ENCODE peak calls at places on chromosome 5, in four cellular contexts. L is HCT116, C is GM12878, B is HepG2. D is an unnamed sample.

GRCh38 chr5:149679876-149680809 is 50.0 kb upstream of the PPARGC1B start:
- DNase-seq in L (no peak), C (no peak), B (no peak), D (peak)

GRCh38 chr5:181181650-181182565 is 23.1 kb downstream of the TRIM7 start:
- DNase-seq in L (peak), C (no peak), B (peak), D (peak)

GRCh38 chr5:175822225-175822624 is 49.2 kb upstream of the CPLX2 start:
- DNase-seq in L (peak), C (no peak), B (no peak), D (no peak)

GRCh38 chr5:130289132-130290088 is 385.1 kb downstream of the CHSY3 start:
- DNase-seq in L (no peak), C (no peak), B (no peak), D (no peak)

GRCh38 chr5:147878066-147878748 is at the start of gene SCGB3A2:
- DNase-seq in L (no peak), C (no peak), B (no peak), D (no peak)

GRCh38 chr5:120614512-120614911 is 150.4 kb downstream of the PRR16 start:
- DNase-seq in L (no peak), C (no peak), B (no peak), D (no peak)

GRCh38 chr5:43041131-43041668 is 1.1 kb upstream of the ANXA2R start:
- DNase-seq in L (no peak), C (no peak), B (no peak), D (no peak)

GRCh38 chr5:89597878-89598277 is 714.9 kb upstream of the MEF2C start:
- DNase-seq in L (no peak), C (no peak), B (no peak), D (no peak)

GRCh38 chr5:36722913-36723312 is 116.5 kb downstream of the SLC1A3 start:
- DNase-seq in L (no peak), C (peak), B (no peak), D (no peak)

GRCh38 chr5:152736906-152737305 is 331.8 kb upstream of the NMUR2 start:
- DNase-seq in L (no peak), C (no peak), B (no peak), D (no peak)

GRCh38 chr5:143231426-143231825 is 172.1 kb downstream of the NR3C1 start:
- DNase-seq in L (no peak), C (no peak), B (no peak), D (no peak)

GRCh38 chr5:94777163-94777885 is 158.9 kb downstream of the SLF1 start:
- DNase-seq in L (no peak), C (no peak), B (no peak), D (no peak)

GRCh38 chr5:136070486-136071285 is 41.9 kb downstream of the TGFBI start:
- DNase-seq in L (no peak), C (no peak), B (no peak), D (no peak)

GRCh38 chr5:34001231-34001935 is 6.5 kb downstream of the AMACR start:
- DNase-seq in L (no peak), C (no peak), B (peak), D (peak)

GRCh38 chr5:85823462-85824426 is 794.0 kb upstream of the COX7C start:
- DNase-seq in L (peak), C (no peak), B (no peak), D (no peak)

GRCh38 chr5:1010181-1010510 is 1.5 kb downstream of the NKD2 start:
- DNase-seq in L (no peak), C (no peak), B (peak), D (no peak)

GRCh38 chr5:145847499-145848497 is 12.7 kb upstream of the PRELID2 start:
- DNase-seq in L (peak), C (no peak), B (no peak), D (no peak)

GRCh38 chr5:10801931-10802674 is 41.1 kb upstream of the DAP start:
- DNase-seq in L (no peak), C (no peak), B (no peak), D (peak)

GRCh38 chr5:57277085-57277484 is 103.2 kb downstream of the GPBP1 start:
- DNase-seq in L (peak), C (no peak), B (no peak), D (no peak)

GRCh38 chr5:39639618-39640078 is 214.9 kb upstream of the DAB2 start:
- DNase-seq in L (no peak), C (no peak), B (no peak), D (no peak)

GRCh38 chr5:848671-849111 is 2.1 kb downstream of the ZDHHC11 start:
- DNase-seq in L (no peak), C (no peak), B (no peak), D (no peak)

GRCh38 chr5:121833631-121834420 is 17.9 kb upstream of the FTMT start:
- DNase-seq in L (no peak), C (no peak), B (no peak), D (no peak)

GRCh38 chr5:10331341-10331796 is 22.1 kb upstream of the MARCHF6 start:
- DNase-seq in L (no peak), C (no peak), B (peak), D (peak)

GRCh38 chr5:54013556-54014157 is 296.7 kb downstream of the ARL15 start:
- DNase-seq in L (peak), C (no peak), B (no peak), D (peak)

GRCh38 chr5:176527246-176528222 is 9.7 kb downstream of the RNF44 start:
- DNase-seq in L (no peak), C (no peak), B (no peak), D (no peak)

GRCh38 chr5:6676702-6677101 is 36.5 kb upstream of the TENT4A start:
- DNase-seq in L (no peak), C (no peak), B (no peak), D (no peak)

GRCh38 chr5:10709933-10710332 is 51.1 kb downstream of the DAP start:
- DNase-seq in L (no peak), C (no peak), B (no peak), D (no peak)

GRCh38 chr5:168422431-168422830 is 63.8 kb upstream of the RARS1 start:
- DNase-seq in L (peak), C (no peak), B (peak), D (peak)

GRCh38 chr5:158170534-158170933 is 311.6 kb upstream of the CLINT1 start:
- DNase-seq in L (no peak), C (no peak), B (no peak), D (no peak)

GRCh38 chr5:6686916-6687409 is 26.3 kb upstream of the TENT4A start:
- DNase-seq in L (no peak), C (no peak), B (peak), D (peak)

GRCh38 chr5:180313677-180314076 is 21.8 kb upstream of the MAPK9 start:
- DNase-seq in L (no peak), C (no peak), B (peak), D (peak)

DNA sequence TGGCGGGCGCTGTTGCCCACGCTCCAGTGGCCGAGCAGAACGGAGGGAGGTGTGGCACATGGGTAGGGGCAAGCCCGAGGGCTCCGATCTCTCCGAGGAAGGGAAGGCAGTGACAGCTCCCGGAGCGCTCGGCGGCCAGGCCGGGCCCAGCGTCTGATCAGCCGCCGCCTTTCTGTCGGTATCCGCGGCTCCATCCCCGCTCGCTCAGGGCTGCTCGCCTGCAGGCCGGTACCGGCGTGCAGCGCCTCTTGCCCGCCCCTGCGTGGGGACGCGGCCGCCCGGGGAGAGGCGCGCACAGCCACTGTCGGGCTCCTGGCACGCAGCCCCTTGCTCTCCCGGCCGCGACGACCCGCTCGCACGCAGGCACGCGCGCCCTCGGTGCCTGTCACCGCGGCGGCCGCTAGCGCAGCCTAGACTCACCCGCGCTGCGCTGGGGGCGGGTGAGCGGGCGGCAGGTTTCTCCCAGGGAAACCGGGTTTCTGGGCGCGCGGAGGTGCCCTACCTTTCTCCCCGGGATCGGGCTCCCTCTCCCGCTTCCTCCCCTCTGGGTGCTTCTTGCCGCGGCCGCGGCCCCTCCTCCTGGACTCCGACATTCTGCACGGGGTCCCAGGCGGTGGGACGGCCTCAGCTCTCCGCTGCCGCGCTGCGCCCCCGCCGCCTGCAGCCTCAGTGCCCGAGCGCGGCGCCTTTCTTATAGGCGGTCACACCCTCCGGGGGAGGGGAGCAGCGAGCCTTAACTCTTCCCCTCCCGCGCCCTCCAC is 108.4 kb downstream of the PSD2 start:
- DNase-seq in L (no peak), C (no peak), B (no peak), D (peak)
- TF ChIP-seq JUND in L (no peak), C (no peak), B (no peak), D (no peak)

DNA sequence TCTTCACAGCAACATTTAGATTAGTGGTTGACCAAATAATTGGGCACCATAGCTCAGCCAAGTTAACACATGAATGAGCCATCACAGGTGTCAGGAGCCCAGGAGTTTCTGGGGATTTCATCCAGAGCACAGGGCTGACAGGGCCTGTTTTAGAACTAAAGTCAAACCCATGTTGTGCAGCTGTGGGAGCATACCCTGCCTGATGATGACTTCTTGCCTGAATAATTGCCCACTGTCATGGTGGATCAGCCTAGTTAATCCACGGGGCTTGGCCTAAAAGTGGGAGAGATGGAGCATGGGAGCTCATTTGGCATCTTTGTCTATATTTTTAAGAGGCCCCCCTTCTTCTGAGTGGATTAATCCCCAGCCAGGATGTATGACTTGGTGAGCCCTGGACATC is 105.6 kb upstream of the GDNF start:
- DNase-seq in L (no peak), C (no peak), B (no peak), D (no peak)
- TF ChIP-seq JUND in L (no peak), C (no peak), B (no peak), D (no peak)

GRCh38 chr5:178527458-178528307 is 62.5 kb downstream of the COL23A1 start:
- DNase-seq in L (no peak), C (no peak), B (no peak), D (no peak)
- TF ChIP-seq JUND in L (no peak), C (no peak), B (no peak), D (no peak)

GRCh38 chr5:8961219-8961618 is 584.7 kb downstream of the SEMA5A start:
- DNase-seq in L (no peak), C (no peak), B (no peak), D (no peak)
- TF ChIP-seq JUND in L (no peak), C (no peak), B (no peak), D (no peak)

GRCh38 chr5:18466731-18467130 is 832.5 kb downstream of the TAF11L14 start:
- DNase-seq in L (no peak), C (no peak), B (no peak), D (no peak)
- TF ChIP-seq JUND in L (no peak), C (no peak), B (no peak), D (no peak)